ENCODE peak calls at places on chromosomes 6 and 20, in five cellular contexts. F is HCT116, Y is A549, V is HepG2, O is SK-N-SH. R is an unnamed sample.

GRCh38 chr6:30325873-30326445 is 768 bp upstream of the TRIM39 start:
- DNase-seq in F (peak), Y (no peak), V (no peak), O (no peak), R (no peak)

GRCh38 chr6:36075656-36076055 is 48.0 kb downstream of the MAPK14 start:
- DNase-seq in F (peak), Y (peak), V (peak), O (peak), R (peak)

GRCh38 chr6:39892490-39893129 is 41.7 kb downstream of the MOCS1 start:
- DNase-seq in F (peak), Y (peak), V (peak), O (peak), R (peak)

GRCh38 chr6:164897523-164898094 is 411.8 kb downstream of the C6orf118 start:
- DNase-seq in F (no peak), Y (no peak), V (no peak), O (no peak), R (no peak)

GRCh38 chr20:57526067-57526884 is 1.3 kb upstream of the CTCFL start:
- DNase-seq in F (peak), Y (peak), V (peak), O (peak), R (no peak)

GRCh38 chr20:8331740-8332412 is 199.8 kb downstream of the PLCB1 start:
- DNase-seq in F (no peak), Y (no peak), V (peak), O (no peak), R (no peak)

GRCh38 chr20:47605673-47606413 is 104.2 kb downstream of the NCOA3 start:
- DNase-seq in F (no peak), Y (no peak), V (peak), O (no peak), R (no peak)

GRCh38 chr6:137740347-137740746 is 126.7 kb upstream of the TNFAIP3 start:
- DNase-seq in F (no peak), Y (no peak), V (no peak), O (no peak), R (no peak)

GRCh38 chr6:159758031-159759001 is 3.5 kb upstream of the ACAT2 start:
- DNase-seq in F (peak), Y (peak), V (peak), O (no peak), R (no peak)

GRCh38 chr6:109963598-109964170 is 14.4 kb upstream of the GPR6 start:
- DNase-seq in F (peak), Y (no peak), V (no peak), O (no peak), R (no peak)

GRCh38 chr20:39813190-39813829 is 851.2 kb downstream of the DHX35 start:
- DNase-seq in F (no peak), Y (no peak), V (no peak), O (no peak), R (no peak)

GRCh38 chr6:19845271-19846046 is 8.3 kb downstream of the ID4 start:
- DNase-seq in F (no peak), Y (no peak), V (no peak), O (no peak), R (no peak)

GRCh38 chr6:144883915-144884314 is 598.8 kb downstream of the UTRN start:
- DNase-seq in F (no peak), Y (no peak), V (no peak), O (no peak), R (no peak)

GRCh38 chr20:23023621-23024187 is 11.4 kb upstream of the SSTR4 start:
- DNase-seq in F (no peak), Y (no peak), V (no peak), O (no peak), R (no peak)

GRCh38 chr6:73722318-73723060 is 26.5 kb downstream of the CD109 start:
- DNase-seq in F (no peak), Y (no peak), V (no peak), O (no peak), R (no peak)

GRCh38 chr20:23320317-23320716 is 30.3 kb upstream of the NXT1 start:
- DNase-seq in F (peak), Y (peak), V (peak), O (peak), R (no peak)

GRCh38 chr6:81759782-81760181 is 7.3 kb upstream of the TENT5A start:
- DNase-seq in F (no peak), Y (peak), V (no peak), O (no peak), R (no peak)

GRCh38 chr20:19552144-19552895 is 205.7 kb upstream of the RIN2 start:
- DNase-seq in F (no peak), Y (peak), V (peak), O (no peak), R (no peak)

GRCh38 chr6:140850438-140850837 is 1282.3 kb upstream of the GJE1 start:
- DNase-seq in F (no peak), Y (no peak), V (no peak), O (no peak), R (no peak)

GRCh38 chr6:16729183-16729696 is 32.0 kb downstream of the ATXN1 start:
- DNase-seq in F (no peak), Y (peak), V (peak), O (no peak), R (peak)

GRCh38 chr6:170086639-170087420 is 204.0 kb downstream of the DLL1 start:
- DNase-seq in F (no peak), Y (no peak), V (no peak), O (no peak), R (no peak)

GRCh38 chr6:34232901-34233300 is 3.8 kb upstream of the HMGA1 start:
- DNase-seq in F (no peak), Y (no peak), V (no peak), O (no peak), R (no peak)

GRCh38 chr20:63082308-63082938 is 75.7 kb upstream of the BHLHE23 start:
- DNase-seq in F (no peak), Y (no peak), V (peak), O (no peak), R (peak)

GRCh38 chr6:166156942-166157341 is 10.7 kb downstream of the TBXT start:
- DNase-seq in F (peak), Y (peak), V (peak), O (no peak), R (no peak)

GRCh38 chr20:59455392-59456341 is 148.7 kb upstream of the PHACTR3 start:
- DNase-seq in F (peak), Y (peak), V (no peak), O (peak), R (no peak)

GRCh38 chr6:150631283-150631981 is 31.7 kb downstream of the PLEKHG1 start:
- DNase-seq in F (no peak), Y (no peak), V (no peak), O (no peak), R (no peak)

GRCh38 chr6:150627154-150627553 is 27.5 kb downstream of the PLEKHG1 start:
- DNase-seq in F (no peak), Y (no peak), V (no peak), O (no peak), R (no peak)

GRCh38 chr6:150625927-150626326 is 26.2 kb downstream of the PLEKHG1 start:
- DNase-seq in F (no peak), Y (no peak), V (no peak), O (no peak), R (no peak)

GRCh38 chr6:150627601-150628012 is 27.9 kb downstream of the PLEKHG1 start:
- DNase-seq in F (no peak), Y (no peak), V (no peak), O (no peak), R (no peak)

GRCh38 chr6:150628908-150629307 is 29.2 kb downstream of the PLEKHG1 start:
- DNase-seq in F (no peak), Y (no peak), V (peak), O (no peak), R (no peak)
- TF ChIP-seq REST in F (no peak), Y (no peak), V (no peak), O (no peak), R (no peak)

GRCh38 chr6:1290805-1291204 is 21.1 kb upstream of the FOXQ1 start:
- DNase-seq in F (no peak), Y (no peak), V (no peak), O (no peak), R (no peak)
- TF ChIP-seq REST in F (no peak), Y (no peak), V (no peak), O (no peak), R (no peak)

GRCh38 chr6:27228963-27229477 is 18.5 kb upstream of the PRSS16 start:
- DNase-seq in F (no peak), Y (no peak), V (no peak), O (no peak), R (no peak)

GRCh38 chr6:27234576-27234975 is 12.9 kb upstream of the PRSS16 start:
- DNase-seq in F (no peak), Y (no peak), V (no peak), O (no peak), R (no peak)

DNA sequence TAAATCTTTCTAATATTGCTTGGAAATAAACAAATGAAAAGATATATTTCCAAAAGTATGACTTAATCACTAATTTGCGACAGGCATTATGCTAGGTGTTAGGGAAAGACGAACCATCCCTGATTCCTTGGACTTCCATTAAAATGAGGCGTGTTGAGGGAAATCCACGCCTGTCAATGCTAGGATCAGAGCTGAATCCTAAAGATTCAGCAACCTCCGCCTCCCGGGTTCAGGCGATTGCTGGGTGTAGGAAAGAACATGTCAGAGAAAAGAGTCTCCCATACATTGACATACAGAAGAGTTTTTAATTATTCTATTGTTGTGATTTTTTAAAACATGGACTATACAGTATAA is 16.8 kb upstream of the PRSS16 start:
- DNase-seq in F (peak), Y (peak), V (no peak), O (no peak), R (no peak)
- TF ChIP-seq REST in F (no peak), Y (no peak), V (no peak), O (no peak), R (no peak)

GRCh38 chr6:49909508-49910047 is 43.2 kb upstream of the CRISP1 start:
- DNase-seq in F (no peak), Y (no peak), V (no peak), O (no peak), R (no peak)

GRCh38 chr6:49911252-49911651 is 44.9 kb upstream of the CRISP1 start:
- DNase-seq in F (no peak), Y (no peak), V (no peak), O (no peak), R (no peak)

GRCh38 chr6:49912193-49912592 is 45.9 kb upstream of the CRISP1 start:
- DNase-seq in F (no peak), Y (no peak), V (no peak), O (no peak), R (no peak)

GRCh38 chr6:49902856-49903255 is 36.5 kb upstream of the CRISP1 start:
- DNase-seq in F (no peak), Y (no peak), V (no peak), O (no peak), R (no peak)

DNA sequence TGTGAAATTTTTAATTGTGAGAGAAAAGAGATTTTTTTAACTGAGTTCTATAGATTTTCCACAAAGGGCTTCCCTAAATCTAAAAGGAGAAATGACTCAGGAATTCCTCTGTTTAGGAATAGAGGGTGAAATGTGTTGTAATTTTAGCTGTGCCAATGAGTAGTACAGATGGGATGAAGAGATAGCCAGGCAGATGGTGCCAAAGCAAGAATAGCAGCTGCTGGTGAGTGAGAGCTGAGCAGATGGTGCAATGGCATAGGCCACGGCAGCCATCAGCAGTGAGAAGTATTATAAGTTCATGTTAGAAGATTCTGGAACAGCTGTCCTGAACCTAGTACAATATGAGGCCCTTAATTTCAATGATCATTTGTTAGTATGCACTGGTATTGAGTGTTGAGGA is 40.2 kb upstream of the CRISP1 start:
- DNase-seq in F (no peak), Y (no peak), V (no peak), O (no peak), R (no peak)
- TF ChIP-seq REST in F (no peak), Y (no peak), V (no peak), O (no peak), R (no peak)

GRCh38 chr6:45156075-45156474 is 172.1 kb upstream of the RUNX2 start:
- DNase-seq in F (no peak), Y (no peak), V (no peak), O (no peak), R (no peak)
- TF ChIP-seq REST in F (no peak), Y (no peak), V (no peak), O (no peak), R (no peak)

DNA sequence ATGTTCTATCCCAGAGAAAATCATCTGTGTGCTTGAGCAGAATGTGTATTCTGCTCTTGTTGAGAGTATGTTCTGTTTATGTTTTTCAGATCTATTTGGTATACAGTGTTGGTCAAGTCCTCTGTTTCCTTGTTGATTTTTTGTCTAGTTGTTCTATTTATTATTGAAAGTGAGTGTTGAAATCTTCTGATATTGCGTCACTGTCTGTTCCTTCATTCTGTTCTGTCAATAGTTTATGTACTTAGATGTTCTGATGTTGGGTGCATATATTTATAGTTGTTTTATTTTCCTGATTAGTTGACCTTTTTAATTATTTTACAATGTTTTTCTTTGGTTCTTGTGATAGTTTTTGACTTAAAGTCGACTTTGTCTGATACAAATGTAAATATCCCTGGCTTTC is 458.7 kb upstream of the HSF2 start:
- DNase-seq in F (no peak), Y (no peak), V (no peak), O (no peak), R (no peak)
- TF ChIP-seq REST in F (no peak), Y (no peak), V (no peak), O (no peak), R (no peak)

DNA sequence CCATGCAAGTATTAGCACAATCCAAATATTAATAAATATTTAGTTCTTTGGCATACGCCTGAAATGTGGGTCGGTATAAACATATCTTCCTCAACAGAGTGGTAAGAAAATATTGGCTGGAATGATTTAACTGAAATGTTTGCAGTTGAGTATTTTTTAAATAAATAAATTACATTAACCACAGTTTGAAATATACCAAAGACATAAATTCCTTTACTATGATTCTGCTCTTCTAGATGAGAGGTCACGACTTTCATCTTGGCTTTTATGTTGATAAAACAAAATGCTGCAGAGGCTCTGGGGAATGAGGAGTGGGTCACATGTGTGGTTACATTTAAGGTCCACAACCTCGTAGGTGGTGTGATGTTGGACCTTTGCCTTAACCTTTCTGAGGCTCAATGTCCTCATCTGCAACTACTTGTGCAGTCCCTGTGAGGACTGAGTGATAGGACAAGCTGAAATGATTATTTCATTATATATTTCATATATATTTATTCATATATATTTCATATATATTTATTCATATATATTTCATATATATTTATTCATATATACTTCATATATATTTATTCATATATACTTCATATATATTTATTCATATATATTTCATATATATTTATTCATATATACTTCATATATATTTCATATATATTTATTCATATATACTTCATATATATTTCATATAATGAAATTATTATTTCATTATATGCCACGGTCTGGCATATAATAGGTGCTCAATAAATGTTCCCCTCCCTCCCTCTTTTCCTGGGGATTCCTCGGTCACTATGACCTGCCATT is 107.4 kb downstream of the SAMD5 start:
- DNase-seq in F (no peak), Y (no peak), V (no peak), O (no peak), R (no peak)
- TF ChIP-seq REST in F (no peak), Y (no peak), V (no peak), O (no peak), R (no peak)

DNA sequence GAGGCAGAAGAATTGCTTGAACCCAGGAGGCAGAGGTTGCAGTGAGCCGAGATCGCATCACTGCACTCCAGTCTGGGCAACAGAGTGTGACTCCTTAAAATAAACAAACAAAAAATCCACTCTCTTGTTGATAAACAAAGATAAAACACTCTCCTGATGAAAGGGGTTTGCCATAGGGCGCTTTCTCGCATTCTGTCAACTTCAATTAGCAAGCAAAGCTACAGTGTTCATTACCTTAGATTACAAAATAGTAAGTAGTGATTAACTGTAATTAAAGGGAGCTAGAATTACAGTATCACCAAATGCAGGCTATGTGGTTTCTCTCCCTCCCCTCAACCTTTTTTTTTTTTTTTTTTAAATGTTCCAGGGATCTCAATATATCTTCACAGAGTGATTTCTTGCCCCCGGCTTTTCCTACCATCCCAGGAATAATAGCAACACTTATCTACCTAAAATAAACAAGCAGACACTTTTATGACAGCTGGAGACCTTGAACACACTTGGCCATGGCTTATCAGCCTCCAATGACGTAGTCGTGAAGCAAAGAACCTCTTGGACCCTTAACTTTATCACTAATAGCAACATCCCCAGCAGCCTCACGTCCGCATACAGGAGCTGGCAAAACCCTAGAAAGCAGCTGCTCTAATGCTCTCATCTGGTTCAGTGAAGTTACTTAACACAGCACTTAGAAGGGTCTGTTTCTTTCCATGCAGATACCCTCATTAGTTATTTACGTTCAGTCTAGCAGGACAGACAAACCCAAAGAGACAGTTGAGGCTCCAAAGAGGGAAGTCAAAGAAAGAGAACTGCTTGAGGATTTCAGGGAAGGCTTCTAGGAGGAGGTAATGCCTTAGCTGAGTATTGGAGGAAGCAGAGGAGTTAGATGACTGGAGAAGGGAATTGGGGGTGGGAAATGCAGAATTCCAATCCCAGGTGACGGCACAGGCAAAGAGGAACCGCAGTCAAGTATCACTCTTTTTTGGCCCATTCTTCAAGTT is 37.9 kb upstream of the NEDD9 start:
- DNase-seq in F (no peak), Y (peak), V (peak), O (peak), R (no peak)
- TF ChIP-seq REST in F (no peak), Y (no peak), V (no peak), O (no peak), R (no peak)

GRCh38 chr20:32366380-32366779 is 8.2 kb downstream of the ASXL1 start:
- DNase-seq in F (no peak), Y (no peak), V (no peak), O (no peak), R (no peak)
- TF ChIP-seq REST in F (no peak), Y (no peak), V (no peak), O (no peak), R (no peak)

GRCh38 chr6:50271266-50271665 is 221.5 kb upstream of the DEFB112 start:
- DNase-seq in F (no peak), Y (no peak), V (no peak), O (no peak), R (no peak)
- TF ChIP-seq REST in F (no peak), Y (no peak), V (no peak), O (no peak), R (no peak)